ENCODE peak calls at places on chromosomes 1 and 21, in seven cellular contexts. A is heart left ventricle, P is iPS-NIHi11, Z is retina, Y is germinal center, I is NCI-H2227 treated with DMSO at 0.1 percent for 48 hours, O is islet precursor cell. V is an unnamed sample.

GRCh38 chr1:211259596-211260126 is 495 bp downstream of the RCOR3 start:
- DNase-seq in A (peak; percentile 72), P (peak; percentile 73), Z (no peak), Y (peak; percentile 57), I (peak; percentile 60), O (no peak), V (no peak)

GRCh38 chr1:66576645-66577044 is 42.7 kb downstream of the SGIP1 start:
- DNase-seq in A (no peak), P (no peak), Z (peak; percentile 20), Y (no peak), I (no peak), O (peak; percentile 54), V (no peak)

GRCh38 chr1:81023187-81023724 is 777.5 kb upstream of the ADGRL2 start:
- DNase-seq in A (no peak), P (no peak), Z (no peak), Y (no peak), I (no peak), O (no peak), V (no peak)

GRCh38 chr1:165415068-165415467 is 29.9 kb downstream of the RXRG start:
- DNase-seq in A (no peak), P (no peak), Z (no peak), Y (no peak), I (no peak), O (no peak), V (no peak)

GRCh38 chr1:161021168-161021958 is 411 bp upstream of the F11R start:
- DNase-seq in A (peak; percentile 82), P (peak; percentile 98), Z (no peak), Y (peak; percentile 99), I (peak; percentile 83), O (peak; percentile 100), V (peak; percentile 88)

GRCh38 chr1:219659682-219660081 is 46.8 kb upstream of the ZC3H11B start:
- DNase-seq in A (no peak), P (peak; percentile 12), Z (peak; percentile 1), Y (no peak), I (no peak), O (no peak), V (no peak)

GRCh38 chr1:31483012-31483946 is 70.3 kb downstream of the SERINC2 start:
- DNase-seq in A (no peak), P (no peak), Z (peak; percentile 74), Y (no peak), I (no peak), O (no peak), V (no peak)

GRCh38 chr1:3453203-3453761 is 1.2 kb upstream of the ARHGEF16 start:
- DNase-seq in A (peak; percentile 71), P (peak; percentile 96), Z (peak; percentile 84), Y (peak; percentile 82), I (peak; percentile 47), O (peak; percentile 93), V (peak; percentile 73)

GRCh38 chr1:81681570-81681969 is 119.2 kb upstream of the ADGRL2 start:
- DNase-seq in A (no peak), P (no peak), Z (no peak), Y (no peak), I (no peak), O (no peak), V (no peak)

GRCh38 chr1:7497107-7497637 is 273.9 kb upstream of the VAMP3 start:
- DNase-seq in A (no peak), P (no peak), Z (no peak), Y (no peak), I (no peak), O (no peak), V (no peak)

GRCh38 chr1:59674605-59675004 is 140.1 kb upstream of the HOOK1 start:
- DNase-seq in A (peak; percentile 29), P (no peak), Z (no peak), Y (no peak), I (no peak), O (no peak), V (no peak)

GRCh38 chr21:26210614-26211013 is 40.0 kb upstream of the APP start:
- DNase-seq in A (no peak), P (no peak), Z (no peak), Y (no peak), I (no peak), O (no peak), V (no peak)

GRCh38 chr1:108646661-108647269 is 14.1 kb downstream of the HENMT1 start:
- DNase-seq in A (peak; percentile 72), P (no peak), Z (no peak), Y (peak; percentile 15), I (no peak), O (no peak), V (peak; percentile 41)

GRCh38 chr1:185170291-185170848 is 13.4 kb downstream of the SWT1 start:
- DNase-seq in A (no peak), P (peak; percentile 65), Z (peak; percentile 73), Y (peak; percentile 53), I (peak; percentile 65), O (peak; percentile 78), V (peak; percentile 50)

GRCh38 chr1:205483372-205483771 is 21.1 kb upstream of the CDK18 start:
- DNase-seq in A (no peak), P (no peak), Z (no peak), Y (no peak), I (no peak), O (no peak), V (no peak)

GRCh38 chr1:63868220-63868897 is 94.5 kb downstream of the ROR1 start:
- DNase-seq in A (no peak), P (no peak), Z (no peak), Y (no peak), I (no peak), O (peak; percentile 78), V (no peak)

GRCh38 chr1:150562384-150563339 is 13.5 kb downstream of the ADAMTSL4 start:
- DNase-seq in A (peak; percentile 52), P (no peak), Z (no peak), Y (peak; percentile 88), I (no peak), O (peak; percentile 70), V (peak; percentile 81)

GRCh38 chr1:244181867-244182266 is 130.8 kb downstream of the ZBTB18 start:
- DNase-seq in A (no peak), P (no peak), Z (peak; percentile 75), Y (no peak), I (no peak), O (no peak), V (no peak)

GRCh38 chr21:43195131-43196021 is 26.6 kb downstream of the CRYAA start:
- DNase-seq in A (peak; percentile 71), P (no peak), Z (peak; percentile 42), Y (no peak), I (no peak), O (peak; percentile 52), V (no peak)

GRCh38 chr1:36984026-36984425 is 50.3 kb downstream of the GRIK3 start:
- DNase-seq in A (no peak), P (no peak), Z (no peak), Y (no peak), I (no peak), O (no peak), V (no peak)

GRCh38 chr1:94858276-94858675 is 38.1 kb downstream of the SLC44A3 start:
- DNase-seq in A (no peak), P (no peak), Z (no peak), Y (no peak), I (no peak), O (peak; percentile 70), V (no peak)

GRCh38 chr1:71093938-71094337 is 13.1 kb upstream of the ZRANB2 start:
- DNase-seq in A (no peak), P (no peak), Z (no peak), Y (no peak), I (no peak), O (no peak), V (no peak)

GRCh38 chr1:175471039-175471800 is 272.2 kb downstream of the TNR start:
- DNase-seq in A (no peak), P (no peak), Z (no peak), Y (no peak), I (no peak), O (peak; percentile 78), V (no peak)

GRCh38 chr1:207890136-207890738 is 20.7 kb downstream of the CD34 start:
- DNase-seq in A (peak; percentile 89), P (no peak), Z (no peak), Y (peak; percentile 47), I (no peak), O (peak; percentile 66), V (no peak)

GRCh38 chr1:246020231-246020954 is 486.7 kb downstream of the SMYD3 start:
- DNase-seq in A (no peak), P (no peak), Z (no peak), Y (no peak), I (no peak), O (no peak), V (no peak)

GRCh38 chr1:98053471-98054366 is 132.9 kb upstream of the DPYD start:
- DNase-seq in A (peak; percentile 45), P (peak; percentile 79), Z (peak; percentile 93), Y (peak; percentile 64), I (peak; percentile 88), O (peak; percentile 86), V (peak; percentile 72)

GRCh38 chr1:200384818-200385390 is 24.9 kb downstream of the ZNF281 start:
- DNase-seq in A (no peak), P (no peak), Z (no peak), Y (no peak), I (no peak), O (no peak), V (no peak)

GRCh38 chr1:183543619-183544204 is 46.5 kb downstream of the NCF2 start:
- DNase-seq in A (no peak), P (peak; percentile 38), Z (peak; percentile 22), Y (no peak), I (peak; percentile 42), O (peak; percentile 54), V (no peak)

GRCh38 chr1:168865850-168866620 is 137.0 kb upstream of the DPT start:
- DNase-seq in A (no peak), P (no peak), Z (no peak), Y (no peak), I (no peak), O (no peak), V (no peak)

GRCh38 chr1:210819266-210819665 is 314.7 kb downstream of the KCNH1 start:
- DNase-seq in A (no peak), P (no peak), Z (no peak), Y (no peak), I (no peak), O (no peak), V (no peak)

GRCh38 chr1:236009857-236010256 is 55.0 kb downstream of the NID1 start:
- DNase-seq in A (no peak), P (no peak), Z (no peak), Y (no peak), I (no peak), O (no peak), V (no peak)

GRCh38 chr1:58576727-58577675 is at the start of gene TACSTD2:
- DNase-seq in A (no peak), P (peak; percentile 70), Z (peak; percentile 76), Y (no peak), I (no peak), O (peak; percentile 95), V (peak; percentile 9)

GRCh38 chr1:25896266-25896665 is 10.0 kb downstream of the STMN1 start:
- DNase-seq in A (no peak), P (no peak), Z (no peak), Y (no peak), I (no peak), O (no peak), V (no peak)

GRCh38 chr1:112633628-112634027 is 14.0 kb downstream of the CAPZA1 start:
- DNase-seq in A (no peak), P (no peak), Z (no peak), Y (no peak), I (no peak), O (no peak), V (no peak)

GRCh38 chr1:169059391-169059790 is 47.1 kb upstream of the ATP1B1 start:
- DNase-seq in A (no peak), P (no peak), Z (no peak), Y (no peak), I (no peak), O (no peak), V (no peak)

GRCh38 chr21:29005696-29006095 is 13.0 kb upstream of the LTN1 start:
- DNase-seq in A (no peak), P (no peak), Z (no peak), Y (no peak), I (no peak), O (no peak), V (no peak)

GRCh38 chr1:215657016-215657415 is 89.9 kb downstream of the KCTD3 start:
- DNase-seq in A (no peak), P (no peak), Z (no peak), Y (no peak), I (no peak), O (no peak), V (no peak)

GRCh38 chr1:56920551-56920950 is 45.3 kb downstream of the C8B start:
- DNase-seq in A (no peak), P (no peak), Z (no peak), Y (no peak), I (peak; percentile 38), O (no peak), V (no peak)

V was measured in B cell.